ENCODE peak calls at places on chromosomes 4 and X, in four cellular contexts. D, L, Y and S are unnamed samples.

GRCh38 chrX:136028383-136028984 is 43.2 kb downstream of the SLC9A6 start:
- DNase-seq in D (peak), Y (peak), L (peak), S (no peak)

GRCh38 chr4:180240670-180241069 is 2002.5 kb upstream of the TENM3 start:
- DNase-seq in L (no peak), D (no peak), Y (no peak), S (no peak)

GRCh38 chr4:118869808-118870342 is 18.8 kb upstream of the SYNPO2 start:
- DNase-seq in L (peak), Y (no peak), D (peak), S (no peak)

GRCh38 chrX:101260435-101260834 is 30.7 kb downstream of the TAF7L start:
- DNase-seq in Y (no peak), D (no peak), L (peak), S (no peak)

GRCh38 chrX:45712067-45712466 is 511.4 kb upstream of the DIPK2B start:
- DNase-seq in Y (no peak), D (peak), L (peak), S (no peak)

GRCh38 chr4:96525901-96526300 is 686.0 kb downstream of the PDHA2 start:
- DNase-seq in L (no peak), Y (no peak), D (peak), S (no peak)

GRCh38 chr4:15238720-15239119 is 189.1 kb upstream of the C1QTNF7 start:
- DNase-seq in Y (peak), L (peak), D (peak), S (no peak)

GRCh38 chr4:150289198-150289597 is 211.0 kb downstream of the DCLK2 start:
- DNase-seq in L (peak), D (no peak), Y (no peak), S (no peak)

GRCh38 chr4:183637461-183637860 is 21.5 kb downstream of the RWDD4 start:
- DNase-seq in L (peak), Y (no peak), D (peak), S (no peak)

GRCh38 chr4:137705171-137705783 is 173.0 kb upstream of the PCDH18 start:
- DNase-seq in D (peak), L (peak), Y (no peak), S (no peak)

GRCh38 chr4:83867221-83867620 is 331.3 kb downstream of the GPAT3 start:
- DNase-seq in L (no peak), Y (no peak), D (no peak), S (no peak)

GRCh38 chrX:15906544-15906943 is 51.9 kb upstream of the AP1S2 start:
- DNase-seq in D (no peak), Y (no peak), L (no peak), S (no peak)

GRCh38 chr4:56305390-56305789 is 81.9 kb downstream of the AASDH start:
- DNase-seq in D (no peak), Y (no peak), L (no peak), S (no peak)

GRCh38 chr4:14719053-14719452 is 283.2 kb upstream of the CPEB2 start:
- DNase-seq in L (peak), Y (no peak), D (peak), S (no peak)

GRCh38 chrX:7132335-7133035 is 15.0 kb upstream of the STS start:
- DNase-seq in L (peak), D (peak), Y (no peak), S (no peak)

GRCh38 chr4:61890321-61890720 is 690.2 kb downstream of the ADGRL3 start:
- DNase-seq in Y (no peak), L (no peak), D (no peak), S (no peak)

GRCh38 chr4:20490734-20491133 is 209.5 kb upstream of the PACRGL start:
- DNase-seq in D (no peak), Y (no peak), L (no peak), S (no peak)

GRCh38 chrX:103533428-103534216 is 14.3 kb upstream of the RAB40A start:
- DNase-seq in L (peak), D (peak), Y (peak), S (no peak)

GRCh38 chr4:80029364-80029763 is 43.7 kb downstream of the ANTXR2 start:
- DNase-seq in Y (no peak), L (no peak), D (no peak), S (no peak)

GRCh38 chr4:175369087-175369486 is 443.0 kb downstream of the GPM6A start:
- DNase-seq in L (peak), Y (no peak), D (peak), S (no peak)

GRCh38 chrX:44152867-44153266 is 179.7 kb upstream of the NDP start:
- DNase-seq in L (peak), Y (no peak), D (no peak), S (no peak)

GRCh38 chr4:128820631-128821119 is 11.2 kb downstream of the JADE1 start:
- DNase-seq in D (no peak), L (no peak), Y (no peak), S (no peak)

GRCh38 chr4:132395576-132395975 is 753.5 kb upstream of the PCDH10 start:
- DNase-seq in D (no peak), Y (no peak), L (no peak), S (no peak)

GRCh38 chrX:46759645-46759974 is 692 bp upstream of the SLC9A7 start:
- DNase-seq in L (peak), D (no peak), Y (no peak), S (no peak)

GRCh38 chr4:184481544-184481943 is 7.2 kb upstream of the IRF2 start:
- DNase-seq in D (no peak), Y (no peak), L (no peak), S (no peak)

GRCh38 chr4:56757821-56758400 is 63.6 kb downstream of the SPINK2 start:
- DNase-seq in D (peak), L (peak), Y (peak), S (no peak)

GRCh38 chr4:53830511-53830910 is 233.9 kb downstream of the CHIC2 start:
- DNase-seq in L (no peak), Y (no peak), D (no peak), S (no peak)

GRCh38 chr4:85430697-85431096 is 44.3 kb upstream of the ARHGAP24 start:
- DNase-seq in Y (no peak), D (no peak), L (no peak), S (no peak)

GRCh38 chrX:78945186-78945912 is at the start of gene P2RY10:
- DNase-seq in L (no peak), Y (peak), D (no peak), S (no peak)

GRCh38 chrX:47637546-47638195 is 7.9 kb upstream of the CFP start:
- DNase-seq in D (peak), L (no peak), Y (peak), S (no peak)

GRCh38 chrX:7072856-7073255 is 74.7 kb upstream of the STS start:
- DNase-seq in L (no peak), Y (no peak), D (no peak), S (no peak)

GRCh38 chr4:134422776-134423175 is 221.2 kb upstream of the PABPC4L start:
- DNase-seq in D (no peak), Y (no peak), L (no peak), S (no peak)

GRCh38 chr4:152363086-152363485 is 172.8 kb downstream of the FBXW7 start:
- DNase-seq in D (no peak), Y (no peak), L (peak), S (no peak)

GRCh38 chr4:10115657-10116624 is 658 bp downstream of the WDR1 start:
- DNase-seq in Y (peak), L (peak), D (peak), S (no peak)

DNA sequence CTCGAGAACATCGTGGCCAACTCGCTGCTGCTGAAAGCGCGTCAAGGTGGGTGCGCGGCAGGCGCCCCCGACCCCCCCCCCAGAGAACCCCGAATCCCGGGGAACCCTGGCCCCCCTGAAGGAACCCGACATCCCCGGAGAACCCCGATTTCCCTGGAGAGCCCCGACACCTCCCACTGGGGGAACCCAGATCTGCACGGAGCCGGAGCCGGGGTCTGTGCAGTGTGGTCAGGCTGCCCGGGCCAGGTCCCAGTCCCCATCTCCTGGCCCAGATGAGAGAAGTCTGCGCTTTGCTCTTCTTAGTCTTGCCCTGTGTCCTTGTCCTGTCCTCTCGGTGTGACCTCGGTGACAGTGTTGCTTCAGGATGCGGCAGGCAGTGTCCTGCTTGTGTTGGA is 703 bp downstream of the GRK4 start:
- DNase-seq in Y (no peak), L (no peak), D (no peak), S (no peak)
- TF ChIP-seq CTCF in Y (no peak), L (no peak), D (no peak), S (no peak)

GRCh38 chrX:18721683-18722499 is 14.4 kb downstream of the PPEF1 start:
- DNase-seq in L (no peak), Y (no peak), D (no peak), S (no peak)
- TF ChIP-seq CTCF in L (no peak), Y (no peak), D (no peak), S (no peak)

GRCh38 chr4:173235050-173235449 is 66.4 kb downstream of the GALNT7 start:
- DNase-seq in D (no peak), L (no peak), Y (no peak), S (no peak)

GRCh38 chr4:173240696-173241095 is 72.1 kb downstream of the GALNT7 start:
- DNase-seq in D (no peak), L (no peak), Y (no peak), S (no peak)

GRCh38 chr4:173237722-173238121 is 69.1 kb downstream of the GALNT7 start:
- DNase-seq in Y (no peak), L (no peak), D (no peak), S (no peak)

GRCh38 chr4:173231916-173232315 is 63.3 kb downstream of the GALNT7 start:
- DNase-seq in D (peak), Y (no peak), L (peak), S (no peak)

GRCh38 chr4:173237152-173237551 is 68.5 kb downstream of the GALNT7 start:
- DNase-seq in Y (no peak), L (no peak), D (no peak), S (no peak)
- TF ChIP-seq CTCF in Y (no peak), L (no peak), D (no peak), S (peak)

GRCh38 chr4:1856071-1856919 is at the start of gene LETM1:
- DNase-seq in Y (peak), D (peak), L (peak), S (peak)
- TF ChIP-seq CTCF in Y (peak), D (peak), L (no peak), S (peak)

DNA sequence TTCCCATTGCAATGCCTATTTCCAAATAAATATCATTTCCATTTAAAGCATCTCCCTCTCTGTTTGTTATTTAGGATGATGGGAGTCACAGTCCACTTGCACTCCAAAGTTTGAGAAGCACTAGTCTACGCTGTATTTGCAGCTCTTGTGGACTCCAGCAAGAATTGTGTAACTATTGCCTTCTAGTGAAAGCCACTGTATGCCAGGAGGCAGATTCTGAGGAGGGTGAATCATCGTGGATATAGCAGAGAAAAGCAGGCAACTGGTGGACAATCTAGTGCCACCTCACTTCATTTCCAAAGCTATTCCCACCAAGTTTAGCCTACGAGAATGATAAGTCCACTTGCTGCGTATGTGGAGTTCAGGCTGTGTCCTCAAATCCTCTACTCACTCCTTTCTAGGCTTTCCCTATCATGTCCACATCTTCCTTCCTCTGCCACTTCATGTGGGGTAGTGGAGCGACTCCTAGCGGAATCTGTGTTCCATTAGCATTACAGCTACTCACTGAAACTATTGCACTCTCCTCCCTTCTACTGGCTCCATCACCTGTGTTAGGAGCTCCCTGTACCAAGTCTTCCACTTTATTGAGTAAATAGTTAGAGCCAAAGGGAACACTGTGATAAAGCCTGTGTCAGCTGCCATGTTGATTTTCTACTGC is 501.8 kb upstream of the GALNT7 start:
- DNase-seq in Y (no peak), L (peak), D (no peak), S (no peak)
- TF ChIP-seq CTCF in Y (no peak), L (no peak), D (no peak), S (no peak)

DNA sequence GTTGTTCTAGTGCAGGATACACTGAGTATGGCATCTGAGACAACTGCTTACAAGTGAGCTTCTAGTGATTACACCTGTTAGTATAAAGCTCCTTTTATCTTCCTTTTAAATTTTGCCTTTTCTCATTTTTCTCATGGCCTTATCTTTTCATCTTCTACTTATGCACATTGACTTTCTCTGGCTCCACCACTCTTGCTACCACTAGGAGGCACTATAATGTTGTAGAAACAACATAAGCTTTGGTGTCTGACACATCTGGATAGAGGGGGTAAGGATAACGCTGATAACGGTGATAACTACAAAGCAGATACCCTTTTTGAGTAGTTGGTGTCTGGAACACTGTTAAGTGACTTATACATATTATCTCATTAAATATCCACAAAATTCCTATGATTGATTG is 187.4 kb upstream of the TEX13C start:
- DNase-seq in Y (peak), D (no peak), L (no peak), S (no peak)
- TF ChIP-seq CTCF in Y (peak), D (no peak), L (no peak), S (peak)

GRCh38 chr4:27316176-27316575 is 455.5 kb downstream of the STIM2 start:
- DNase-seq in Y (no peak), D (no peak), L (no peak), S (no peak)

GRCh38 chr4:27315625-27316024 is 455.0 kb downstream of the STIM2 start:
- DNase-seq in Y (no peak), L (no peak), D (no peak), S (no peak)

DNA sequence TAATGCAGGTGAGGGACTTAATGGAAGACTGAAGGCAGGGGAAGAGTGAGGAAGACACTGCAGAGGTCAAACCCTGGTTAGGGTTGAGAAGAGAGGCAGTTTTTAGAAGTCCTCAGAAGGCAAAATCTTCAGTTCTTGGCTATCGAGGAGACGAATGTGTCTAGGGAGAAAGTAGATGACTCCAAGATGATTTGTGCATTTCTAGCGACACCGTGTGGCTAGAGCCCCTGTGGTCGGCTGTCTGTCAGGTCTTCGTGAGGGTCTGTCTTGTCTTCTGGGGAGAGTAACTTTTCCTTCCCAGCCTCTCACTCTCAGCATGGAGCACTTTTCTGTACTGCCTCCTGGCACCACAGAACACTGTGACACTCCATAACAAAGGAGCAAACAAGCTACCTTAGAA is 458.1 kb downstream of the STIM2 start:
- DNase-seq in L (peak), Y (peak), D (peak), S (no peak)
- TF ChIP-seq CTCF in L (peak), Y (peak), D (peak), S (peak)